ENCODE peak calls at places on chromosomes 7 and 10, in four cellular contexts. One of them, this sample, is unnamed.

GRCh38 chr10:101133489-101134298 is 2.6 kb downstream of the TLX1 start:
- DNase-seq in A549: no peak
- DNase-seq in K562: no peak
- DNase-seq in HepG2: no peak
- DNase-seq in this sample: no peak

GRCh38 chr7:105199372-105199771 is 185.4 kb downstream of the KMT2E start:
- DNase-seq in K562: no peak
- DNase-seq in A549: no peak
- DNase-seq in HepG2: no peak
- DNase-seq in this sample: no peak

GRCh38 chr7:112125250-112125649 is 80.9 kb downstream of the DOCK4 start:
- DNase-seq in K562: no peak
- DNase-seq in HepG2: no peak
- DNase-seq in A549: no peak
- DNase-seq in this sample: no peak

GRCh38 chr10:63631971-63632370 is 110.8 kb downstream of the REEP3 start:
- DNase-seq in K562: no peak
- DNase-seq in A549: no peak
- DNase-seq in HepG2: no peak
- DNase-seq in this sample: no peak

GRCh38 chr10:114374141-114374791 is 30.0 kb downstream of the AFAP1L2 start:
- DNase-seq in A549: no peak
- DNase-seq in HepG2: no peak
- DNase-seq in K562: no peak
- DNase-seq in this sample: no peak

GRCh38 chr7:105791926-105792325 is 84.5 kb downstream of the ATXN7L1 start:
- DNase-seq in K562: no peak
- DNase-seq in HepG2: no peak
- DNase-seq in A549: no peak
- DNase-seq in this sample: no peak

GRCh38 chr10:78065616-78066410 is 32.1 kb downstream of the RPS24 start:
- DNase-seq in A549: no peak
- DNase-seq in K562: peak
- DNase-seq in HepG2: no peak
- DNase-seq in this sample: no peak

GRCh38 chr7:25216837-25217236 is 11.4 kb downstream of the NPVF start:
- DNase-seq in K562: peak
- DNase-seq in A549: no peak
- DNase-seq in HepG2: peak
- DNase-seq in this sample: no peak

GRCh38 chr7:128442346-128442745 is 13.3 kb upstream of the HILPDA start:
- DNase-seq in A549: no peak
- DNase-seq in HepG2: no peak
- DNase-seq in K562: no peak
- DNase-seq in this sample: no peak

GRCh38 chr10:30186371-30186875 is 127.0 kb upstream of the JCAD start:
- DNase-seq in K562: no peak
- DNase-seq in HepG2: peak
- DNase-seq in A549: no peak
- DNase-seq in this sample: no peak

GRCh38 chr10:115953983-115954382 is 319.0 kb downstream of the GFRA1 start:
- DNase-seq in HepG2: no peak
- DNase-seq in A549: no peak
- DNase-seq in K562: no peak
- DNase-seq in this sample: no peak

GRCh38 chr10:79196470-79197461 is 128.0 kb downstream of the ZMIZ1 start:
- DNase-seq in HepG2: peak
- DNase-seq in A549: peak
- DNase-seq in K562: peak
- DNase-seq in this sample: peak

GRCh38 chr7:124781907-124782306 is 16.3 kb upstream of the GPR37 start:
- DNase-seq in HepG2: no peak
- DNase-seq in A549: no peak
- DNase-seq in K562: no peak
- DNase-seq in this sample: no peak

GRCh38 chr7:134693256-134693655 is 46.6 kb downstream of the BPGM start:
- DNase-seq in K562: no peak
- DNase-seq in A549: no peak
- DNase-seq in HepG2: no peak
- DNase-seq in this sample: no peak

GRCh38 chr7:91425149-91425548 is 160.9 kb downstream of the FZD1 start:
- DNase-seq in HepG2: no peak
- DNase-seq in K562: no peak
- DNase-seq in A549: no peak
- DNase-seq in this sample: no peak

GRCh38 chr7:98214811-98215321 is 3.6 kb downstream of the BHLHA15 start:
- DNase-seq in HepG2: no peak
- DNase-seq in A549: no peak
- DNase-seq in K562: no peak
- DNase-seq in this sample: no peak

GRCh38 chr10:61986357-61986756 is 84.9 kb downstream of the ARID5B start:
- DNase-seq in K562: no peak
- DNase-seq in A549: no peak
- DNase-seq in HepG2: no peak
- DNase-seq in this sample: no peak

GRCh38 chr10:90592903-90593302 is 264.9 kb downstream of the HTR7 start:
- DNase-seq in HepG2: peak
- DNase-seq in K562: no peak
- DNase-seq in A549: peak
- DNase-seq in this sample: peak

DNA sequence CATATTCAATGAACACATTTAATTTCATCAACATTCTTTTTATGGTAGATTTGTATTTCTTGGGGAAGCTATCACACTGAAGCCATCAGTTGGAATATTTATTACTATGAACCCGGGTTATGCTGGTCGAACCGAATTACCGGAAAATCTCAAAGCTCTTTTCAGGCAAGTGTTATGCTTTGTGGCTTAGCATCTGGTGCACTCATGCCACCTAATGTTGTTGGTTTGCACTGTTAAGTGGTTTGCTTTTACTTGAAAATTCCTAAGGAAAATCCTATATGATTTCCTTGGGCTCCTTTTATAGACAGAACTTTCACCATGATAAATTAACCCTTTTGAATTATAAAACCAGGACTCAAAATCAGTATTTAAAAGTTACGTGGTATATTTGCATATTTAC is 147.9 kb downstream of the DNAH11 start:
- DNase-seq in A549: no peak
- DNase-seq in K562: no peak
- DNase-seq in HepG2: no peak
- DNase-seq in this sample: no peak
- TF ChIP-seq CEBPB in A549: no peak
- TF ChIP-seq CEBPB in K562: no peak
- TF ChIP-seq CEBPB in HepG2: no peak
- TF ChIP-seq CEBPB in this sample: no peak

DNA sequence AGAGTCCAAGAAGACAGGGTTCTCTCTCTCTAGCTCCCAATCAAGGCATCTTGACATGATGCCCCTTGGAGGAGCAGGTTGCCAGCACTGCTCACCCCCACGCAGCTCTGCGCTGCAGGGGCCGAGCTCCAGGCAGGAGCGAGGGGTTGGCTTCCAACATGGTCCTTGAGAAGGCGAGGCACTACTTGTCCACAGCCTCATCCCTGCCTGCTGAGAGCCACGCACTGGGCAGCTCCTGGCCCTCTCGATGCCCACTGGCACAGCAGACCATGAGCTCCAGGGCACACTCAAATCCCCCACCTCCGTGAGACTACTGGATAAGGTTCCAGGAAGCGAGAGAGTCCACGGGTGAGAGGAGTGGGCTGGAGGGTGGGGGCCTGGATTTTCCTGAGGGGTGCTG is 31.1 kb downstream of the RAMP3 start:
- DNase-seq in A549: no peak
- DNase-seq in K562: no peak
- DNase-seq in HepG2: no peak
- DNase-seq in this sample: no peak
- TF ChIP-seq PHF8 in A549: no peak
- TF ChIP-seq PHF8 in K562: no peak
- TF ChIP-seq PHF8 in HepG2: no peak
- TF ChIP-seq PHF8 in this sample: no peak

DNA sequence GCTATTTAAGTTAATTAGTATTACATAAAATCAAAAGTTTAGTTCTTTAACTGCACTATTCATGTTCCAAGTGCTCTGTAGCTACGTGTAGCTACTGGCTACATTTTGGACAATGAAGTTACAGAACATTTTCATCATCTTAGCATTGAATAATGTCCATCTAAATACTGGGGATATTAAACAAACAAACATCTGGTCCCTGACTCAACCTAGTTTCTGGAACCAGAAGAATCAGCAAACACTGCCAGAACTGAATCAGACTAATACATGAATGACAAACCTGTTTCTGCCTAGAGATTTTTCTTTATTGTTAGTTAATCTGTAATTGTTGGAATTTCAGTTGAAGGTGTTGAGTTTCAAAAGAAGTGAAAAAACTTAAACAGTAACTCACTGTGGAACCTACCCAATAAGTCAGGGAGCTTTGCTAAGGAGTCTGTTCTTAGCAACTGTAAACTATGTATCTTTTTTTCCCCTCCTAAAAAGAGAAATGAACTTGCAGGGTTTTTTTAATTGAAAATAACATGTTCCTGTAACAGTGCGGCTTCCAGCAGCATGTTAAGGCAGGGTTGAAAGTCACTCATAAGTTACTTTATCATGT is 58.3 kb downstream of the CDK13 start:
- DNase-seq in HepG2: no peak
- DNase-seq in K562: no peak
- DNase-seq in A549: peak
- DNase-seq in this sample: no peak
- TF ChIP-seq CEBPB in HepG2: no peak
- TF ChIP-seq CEBPB in K562: no peak
- TF ChIP-seq CEBPB in A549: no peak
- TF ChIP-seq CEBPB in this sample: no peak

DNA sequence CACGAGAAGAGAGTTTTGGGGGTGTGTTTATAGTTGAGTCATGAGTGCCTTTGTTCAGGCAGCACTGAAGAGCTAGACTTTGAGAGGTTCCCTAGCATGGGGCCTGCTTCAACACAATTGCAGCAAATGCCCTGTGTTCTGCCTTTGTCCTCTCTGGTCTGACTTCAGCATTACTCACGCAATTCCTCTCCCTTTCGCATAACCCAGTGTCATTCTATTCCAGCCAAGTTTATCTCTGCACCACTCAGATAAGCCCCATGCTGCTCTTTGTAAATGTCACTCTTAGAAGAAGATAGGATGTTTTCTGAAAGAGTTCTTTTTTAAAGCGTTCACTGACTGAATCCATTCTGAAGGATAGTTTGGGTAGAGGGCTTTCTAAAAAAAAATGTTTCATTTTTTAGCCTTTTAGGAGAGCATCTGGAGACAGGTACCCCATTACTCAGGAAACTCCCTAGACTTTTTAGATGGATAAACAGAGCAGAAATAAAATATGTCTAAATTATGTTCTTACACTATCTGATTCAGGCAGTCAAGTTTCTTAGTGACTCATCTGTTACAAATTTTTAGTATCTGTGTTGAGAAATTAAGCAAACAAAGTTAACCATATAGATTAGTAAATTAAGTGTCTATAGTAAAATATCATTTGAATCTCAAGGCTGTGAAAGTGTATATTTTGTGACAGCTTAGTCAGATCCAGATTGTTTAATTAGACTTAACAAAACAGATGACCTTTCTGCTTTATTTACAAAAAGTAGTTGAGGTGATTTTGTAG is 318.5 kb downstream of the GPR158 start:
- DNase-seq in HepG2: no peak
- DNase-seq in K562: peak
- DNase-seq in A549: peak
- DNase-seq in this sample: peak
- TF ChIP-seq PHF8 in HepG2: no peak
- TF ChIP-seq PHF8 in K562: no peak
- TF ChIP-seq PHF8 in A549: no peak
- TF ChIP-seq PHF8 in this sample: no peak

GRCh38 chr7:17674166-17674955 is 265.9 kb downstream of the SNX13 start:
- DNase-seq in K562: no peak
- DNase-seq in HepG2: no peak
- DNase-seq in A549: no peak
- DNase-seq in this sample: no peak
- TF ChIP-seq CEBPB in K562: no peak
- TF ChIP-seq CEBPB in HepG2: no peak
- TF ChIP-seq CEBPB in A549: no peak
- TF ChIP-seq CEBPB in this sample: no peak

This sample was measured in H1.